ENCODE peak calls at places on chromosomes 12 and 14, in five cellular contexts. G is DMS79, K is H9, J is choroid plexus epithelial cell, P is T-cell. B is an unnamed sample.

GRCh38 chr12:123971770-123972447 is 722 bp downstream of the CCDC92 start:
- DNase-seq in G (no peak), K (peak), J (peak), P (peak), B (peak)

GRCh38 chr12:103012884-103013283 is 55.4 kb downstream of the ASCL1 start:
- DNase-seq in G (no peak), K (peak), J (no peak), P (no peak), B (peak)

GRCh38 chr14:58638231-58639205 is 756 bp downstream of the DACT1 start:
- DNase-seq in G (peak), K (peak), J (peak), P (no peak), B (no peak)

GRCh38 chr14:80493620-80494019 is 282.3 kb upstream of the DIO2 start:
- DNase-seq in G (no peak), K (no peak), J (no peak), P (no peak), B (no peak)

GRCh38 chr12:93441111-93441616 is 583 bp downstream of the UBE2N start:
- DNase-seq in G (no peak), K (peak), J (no peak), P (peak), B (no peak)

GRCh38 chr14:89425931-89426330 is 8.9 kb upstream of the FOXN3 start:
- DNase-seq in G (no peak), K (no peak), J (peak), P (no peak), B (no peak)

GRCh38 chr12:89311703-89312293 is 40.5 kb downstream of the DUSP6 start:
- DNase-seq in G (no peak), K (no peak), J (no peak), P (no peak), B (no peak)

GRCh38 chr12:52965337-52965731 is 16.4 kb downstream of the KRT18 start:
- DNase-seq in G (no peak), K (peak), J (no peak), P (no peak), B (no peak)

GRCh38 chr12:40889329-40889728 is 197.1 kb downstream of the CNTN1 start:
- DNase-seq in G (no peak), K (no peak), J (no peak), P (no peak), B (no peak)

GRCh38 chr14:67583711-67584644 is 16.1 kb downstream of the PIGH start:
- DNase-seq in G (peak), K (no peak), J (peak), P (no peak), B (no peak)

GRCh38 chr14:38944691-38945090 is 158.3 kb downstream of the SEC23A start:
- DNase-seq in G (no peak), K (no peak), J (no peak), P (no peak), B (peak)

GRCh38 chr12:76080017-76080728 is 4.3 kb downstream of the NAP1L1 start:
- DNase-seq in G (peak), K (no peak), J (no peak), P (no peak), B (no peak)

GRCh38 chr12:45726594-45727300 is 2.8 kb upstream of the ARID2 start:
- DNase-seq in G (peak), K (peak), J (peak), P (peak), B (no peak)

GRCh38 chr14:28375295-28375694 is 391.3 kb upstream of the FOXG1 start:
- DNase-seq in G (no peak), K (peak), J (peak), P (no peak), B (peak)

GRCh38 chr12:124992874-124993567 is 424 bp upstream of the BRI3BP start:
- DNase-seq in G (peak), K (peak), J (peak), P (peak), B (no peak)

GRCh38 chr12:47938093-47938492 is 25.3 kb upstream of the TMEM106C start:
- DNase-seq in G (no peak), K (no peak), J (peak), P (no peak), B (no peak)

GRCh38 chr14:89283327-89284060 is 133.5 kb downstream of the FOXN3 start:
- DNase-seq in G (no peak), K (no peak), J (no peak), P (no peak), B (no peak)

GRCh38 chr14:104580961-104581360 is 1.4 kb downstream of the C14orf180 start:
- DNase-seq in G (peak), K (no peak), J (no peak), P (no peak), B (no peak)

GRCh38 chr14:75242546-75243273 is 35.9 kb upstream of the FOS start:
- DNase-seq in G (peak), K (no peak), J (peak), P (no peak), B (no peak)

GRCh38 chr14:26765768-26766550 is 168.1 kb upstream of the NOVA1 start:
- DNase-seq in G (peak), K (no peak), J (peak), P (no peak), B (no peak)

GRCh38 chr12:58529114-58529665 is 391.1 kb downstream of the LRIG3 start:
- DNase-seq in G (no peak), K (no peak), J (peak), P (no peak), B (no peak)

GRCh38 chr12:65695077-65695865 is 129.0 kb upstream of the HMGA2 start:
- DNase-seq in G (no peak), K (no peak), J (peak), P (no peak), B (no peak)

GRCh38 chr12:12403264-12404248 is 46.7 kb downstream of the BORCS5 start:
- DNase-seq in G (no peak), K (no peak), J (peak), P (no peak), B (no peak)

GRCh38 chr14:51554953-51555352 is 96.8 kb upstream of the FRMD6 start:
- DNase-seq in G (no peak), K (no peak), J (peak), P (no peak), B (no peak)

GRCh38 chr14:68968051-68968450 is 11.1 kb downstream of the ACTN1 start:
- DNase-seq in G (no peak), K (no peak), J (no peak), P (peak), B (no peak)

GRCh38 chr12:131364903-131365820 is 345.7 kb upstream of the SFSWAP start:
- DNase-seq in G (no peak), K (peak), J (no peak), P (no peak), B (no peak)

GRCh38 chr14:95257521-95257920 is 62.2 kb downstream of the CLMN start:
- DNase-seq in G (no peak), K (no peak), J (no peak), P (no peak), B (no peak)

GRCh38 chr14:48955857-48956256 is 630.3 kb downstream of the RPS29 start:
- DNase-seq in G (no peak), K (no peak), J (no peak), P (no peak), B (no peak)

GRCh38 chr12:42426733-42427132 is 100.8 kb downstream of the PPHLN1 start:
- DNase-seq in G (no peak), K (peak), J (peak), P (no peak), B (no peak)

GRCh38 chr12:91215940-91216454 is 33.4 kb upstream of the DCN start:
- DNase-seq in G (no peak), K (no peak), J (no peak), P (no peak), B (no peak)

GRCh38 chr14:34662558-34663088 is 32.7 kb upstream of the SNX6 start:
- DNase-seq in G (no peak), K (no peak), J (peak), P (no peak), B (no peak)

GRCh38 chr12:3119745-3120660 is 42.8 kb downstream of the TSPAN9 start:
- DNase-seq in G (no peak), K (no peak), J (peak), P (no peak), B (no peak)

GRCh38 chr12:79400481-79400880 is 290.3 kb downstream of the PAWR start:
- DNase-seq in G (no peak), K (no peak), J (no peak), P (no peak), B (no peak)

GRCh38 chr12:119179335-119180021 is 747 bp downstream of the HSPB8 start:
- DNase-seq in G (no peak), K (peak), J (peak), P (no peak), B (no peak)

GRCh38 chr12:70150230-70150629 is 93.0 kb upstream of the CNOT2 start:
- DNase-seq in G (no peak), K (no peak), J (no peak), P (no peak), B (no peak)

B was measured in midbrain.